ENCODE peak calls at places on chromosomes 12 and 14, in eight cellular contexts. N is NCI-H1092 treated with DMSO at 0.1 percent for 48 hours, I is naive B cell, Z is transverse colon, Y is GM19239, E is brain microvascular endothelial cell, B is T-cell, M is kidney tubule cell. T is an unnamed sample.

GRCh38 chr12:29460082-29460481 is 37.4 kb downstream of the OVCH1 start:
- DNase-seq in N (no peak), I (no peak), Z (no peak), Y (no peak), E (no peak), B (no peak), M (no peak), T (peak; percentile 7)

GRCh38 chr12:33718631-33719030 is 279.0 kb upstream of the SYT10 start:
- DNase-seq in N (no peak), I (no peak), Z (no peak), Y (no peak), E (no peak), B (no peak), M (no peak), T (no peak)

GRCh38 chr12:3242199-3242863 is 165.2 kb downstream of the TSPAN9 start:
- DNase-seq in N (peak; percentile 42), I (no peak), Z (peak; percentile 15), Y (no peak), E (no peak), B (no peak), M (no peak), T (no peak)

GRCh38 chr12:75611041-75611440 is 99.6 kb upstream of the KRR1 start:
- DNase-seq in N (no peak), I (no peak), Z (no peak), Y (no peak), E (no peak), B (no peak), M (no peak), T (no peak)

GRCh38 chr12:65941388-65941787 is 117.1 kb downstream of the HMGA2 start:
- DNase-seq in N (no peak), I (no peak), Z (no peak), Y (no peak), E (no peak), B (no peak), M (peak; percentile 89), T (no peak)

GRCh38 chr12:112183141-112183581 is 57.8 kb downstream of the TRAFD1 start:
- DNase-seq in N (no peak), I (no peak), Z (no peak), Y (peak; percentile 43), E (peak; percentile 6), B (no peak), M (peak; percentile 50), T (peak; percentile 21)

GRCh38 chr14:59336078-59336477 is 129.1 kb downstream of the GPR135 start:
- DNase-seq in N (no peak), I (no peak), Z (no peak), Y (no peak), E (no peak), B (no peak), M (no peak), T (no peak)

GRCh38 chr14:90900712-90901111 is 84.5 kb upstream of the TTC7B start:
- DNase-seq in N (no peak), I (no peak), Z (no peak), Y (no peak), E (no peak), B (no peak), M (no peak), T (no peak)

GRCh38 chr12:126093911-126094310 is 1028.7 kb downstream of the AACS start:
- DNase-seq in N (peak; percentile 4), I (no peak), Z (no peak), Y (no peak), E (no peak), B (no peak), M (no peak), T (peak; percentile 22)

GRCh38 chr12:117045175-117045997 is 53.8 kb downstream of the TESC start:
- DNase-seq in N (peak; percentile 76), I (no peak), Z (no peak), Y (no peak), E (no peak), B (no peak), M (no peak), T (peak; percentile 59)

GRCh38 chr14:54564799-54565235 is 2.1 kb upstream of the SAMD4A start:
- DNase-seq in N (peak; percentile 37), I (no peak), Z (no peak), Y (no peak), E (peak; percentile 54), B (no peak), M (no peak), T (no peak)

GRCh38 chr14:71021347-71022014 is 114.2 kb downstream of the PCNX1 start:
- DNase-seq in N (no peak), I (no peak), Z (no peak), Y (no peak), E (no peak), B (no peak), M (peak; percentile 68), T (no peak)

GRCh38 chr14:106831322-106831720 is 1304.9 kb downstream of the TMEM121 start:
- DNase-seq in N (no peak), I (peak; percentile 38), Z (peak; percentile 66), Y (no peak), E (no peak), B (peak; percentile 29), M (peak; percentile 15), T (no peak)

GRCh38 chr14:98984719-98985041 is 287.3 kb downstream of the BCL11B start:
- DNase-seq in N (no peak), I (no peak), Z (peak; percentile 45), Y (no peak), E (no peak), B (peak; percentile 71), M (no peak), T (no peak)

GRCh38 chr12:124022161-124022560 is 49.1 kb downstream of the ZNF664 start:
- DNase-seq in N (no peak), I (no peak), Z (no peak), Y (no peak), E (no peak), B (no peak), M (no peak), T (no peak)

GRCh38 chr14:103058209-103059055 is 1.1 kb upstream of the CDC42BPB start:
- DNase-seq in N (no peak), I (no peak), Z (no peak), Y (no peak), E (no peak), B (no peak), M (no peak), T (no peak)

GRCh38 chr12:65487679-65488078 is 209.2 kb downstream of the MSRB3 start:
- DNase-seq in N (no peak), I (no peak), Z (no peak), Y (no peak), E (no peak), B (no peak), M (peak; percentile 71), T (no peak)

GRCh38 chr12:123010681-123011080 is 30.2 kb downstream of the ARL6IP4 start:
- DNase-seq in N (no peak), I (no peak), Z (no peak), Y (no peak), E (no peak), B (no peak), M (no peak), T (peak; percentile 72)

GRCh38 chr14:52048641-52049204 is 20.1 kb downstream of the NID2 start:
- DNase-seq in N (peak; percentile 17), I (no peak), Z (no peak), Y (no peak), E (peak; percentile 58), B (no peak), M (no peak), T (no peak)

GRCh38 chr14:37197421-37198272 is at the start of gene MIPOL1:
- DNase-seq in N (peak; percentile 97), I (no peak), Z (peak; percentile 85), Y (no peak), E (peak; percentile 78), B (no peak), M (peak; percentile 94), T (no peak)

GRCh38 chr12:120498870-120499515 is 3.1 kb downstream of the DYNLL1 start:
- DNase-seq in N (no peak), I (no peak), Z (no peak), Y (no peak), E (no peak), B (no peak), M (no peak), T (no peak)

GRCh38 chr12:57521475-57522018 is 1.1 kb upstream of the MBD6 start:
- DNase-seq in N (no peak), I (no peak), Z (peak; percentile 58), Y (no peak), E (no peak), B (no peak), M (peak; percentile 57), T (peak; percentile 81)

GRCh38 chr14:68820119-68820518 is 27.3 kb upstream of the ZFP36L1 start:
- DNase-seq in N (no peak), I (no peak), Z (no peak), Y (no peak), E (no peak), B (no peak), M (no peak), T (no peak)

GRCh38 chr14:32426596-32427408 is 97.7 kb downstream of the AKAP6 start:
- DNase-seq in N (peak; percentile 56), I (no peak), Z (no peak), Y (no peak), E (no peak), B (no peak), M (peak; percentile 39), T (peak; percentile 12)

GRCh38 chr14:74579447-74580274 is 32.4 kb downstream of the LTBP2 start:
- DNase-seq in N (no peak), I (no peak), Z (no peak), Y (no peak), E (peak; percentile 76), B (no peak), M (peak; percentile 74), T (no peak)

GRCh38 chr14:63986789-63987533 is 134.2 kb downstream of the SYNE2 start:
- DNase-seq in N (no peak), I (no peak), Z (peak; percentile 19), Y (no peak), E (peak; percentile 65), B (no peak), M (peak; percentile 59), T (no peak)

GRCh38 chr12:9646794-9647622 is 22.5 kb upstream of the CLEC2D start:
- DNase-seq in N (no peak), I (no peak), Z (no peak), Y (no peak), E (no peak), B (no peak), M (peak; percentile 20), T (peak; percentile 17)

GRCh38 chr12:1877169-1877878 is 41.1 kb downstream of the CACNA2D4 start:
- DNase-seq in N (no peak), I (no peak), Z (no peak), Y (no peak), E (no peak), B (no peak), M (no peak), T (no peak)

GRCh38 chr12:95611676-95612309 is 60.5 kb upstream of the USP44 start:
- DNase-seq in N (no peak), I (no peak), Z (no peak), Y (no peak), E (no peak), B (no peak), M (peak; percentile 72), T (no peak)

GRCh38 chr14:74571901-74572828 is 39.9 kb downstream of the LTBP2 start:
- DNase-seq in N (no peak), I (no peak), Z (peak; percentile 21), Y (no peak), E (peak; percentile 98), B (no peak), M (peak; percentile 100), T (no peak)

GRCh38 chr12:111444706-111445310 is 39.1 kb downstream of the SH2B3 start:
- DNase-seq in N (no peak), I (peak; percentile 92), Z (peak; percentile 80), Y (peak; percentile 81), E (no peak), B (peak; percentile 81), M (peak; percentile 37), T (no peak)

GRCh38 chr12:124827588-124828184 is 36.0 kb downstream of the SCARB1 start:
- DNase-seq in N (peak; percentile 19), I (no peak), Z (peak; percentile 60), Y (peak; percentile 58), E (no peak), B (no peak), M (peak; percentile 21), T (no peak)

T was measured in SK-N-DZ.